ENCODE peak calls at places on chromosome 13, in five cellular contexts. H is colonic mucosa; L is effector memory CD8-positive, alpha-beta T cell; Z is Karpas-422; X is trophoblast cell. N is an unnamed sample.

GRCh38 chr13:30659980-30660379 is 42.3 kb downstream of the USPL1 start:
- DNase-seq in H (no peak), Z (no peak), X (peak), L (no peak), N (peak)

GRCh38 chr13:102688306-102688973 is 6.4 kb downstream of the METTL21C start:
- DNase-seq in L (no peak), X (no peak), Z (no peak), H (no peak), N (no peak)

GRCh38 chr13:28503182-28503980 is 8.5 kb upstream of the FLT1 start:
- DNase-seq in L (no peak), H (no peak), X (peak), Z (no peak), N (no peak)

GRCh38 chr13:24270639-24271131 is 38.7 kb upstream of the C1QTNF9 start:
- DNase-seq in H (peak), X (peak), Z (no peak), L (peak), N (no peak)

GRCh38 chr13:60691268-60691667 is 294.2 kb downstream of the TDRD3 start:
- DNase-seq in Z (no peak), X (no peak), H (no peak), L (no peak), N (no peak)

GRCh38 chr13:31968473-31968872 is 63.1 kb upstream of the FRY start:
- DNase-seq in L (no peak), Z (no peak), X (no peak), H (peak), N (no peak)

GRCh38 chr13:43583331-43583730 is 203.4 kb downstream of the ENOX1 start:
- DNase-seq in X (no peak), Z (no peak), L (no peak), H (no peak), N (no peak)

GRCh38 chr13:102580552-102581169 is 16.1 kb upstream of the TPP2 start:
- DNase-seq in X (peak), L (peak), H (peak), Z (peak), N (no peak)

N was measured in WTC11.